ENCODE peak calls at places on chromosomes 6 and 20, in five cellular contexts. N is RWPE1; C is A549; Y is bronchial epithelial cell; K is effector CD4-positive, alpha-beta T cell. B is an unnamed sample.

GRCh38 chr6:167676000-167676665 is 150.6 kb upstream of the AFDN start:
- DNase-seq in C (peak; percentile 42), K (no peak), Y (no peak), N (no peak), B (no peak)

GRCh38 chr6:38876470-38876869 is 161.4 kb downstream of the DNAH8 start:
- DNase-seq in N (no peak), Y (no peak), C (no peak), K (peak; percentile 4), B (no peak)

GRCh38 chr20:953742-954141 is 37.6 kb upstream of the ANGPT4 start:
- DNase-seq in C (no peak), N (no peak), Y (peak; percentile 1), K (no peak), B (no peak)

GRCh38 chr6:938271-939046 is 245.5 kb upstream of the EXOC2 start:
- DNase-seq in Y (no peak), C (no peak), N (no peak), K (no peak), B (no peak)

GRCh38 chr6:115613488-115613887 is 447.2 kb downstream of the FRK start:
- DNase-seq in K (no peak), N (peak; percentile 32), Y (no peak), C (no peak), B (no peak)

GRCh38 chr6:106469882-106470281 is 109.4 kb downstream of the CRYBG1 start:
- DNase-seq in C (no peak), Y (no peak), N (no peak), K (no peak), B (no peak)

GRCh38 chr20:43188234-43188653 is 1.5 kb downstream of the PTPRT start:
- DNase-seq in N (no peak), K (no peak), Y (no peak), C (no peak), B (no peak)

GRCh38 chr20:25195962-25196700 is 619 bp downstream of the ENTPD6 start:
- DNase-seq in K (peak; percentile 29), Y (peak; percentile 49), C (peak; percentile 32), N (peak; percentile 35), B (peak; percentile 29)

GRCh38 chr6:36945301-36945700 is 9.2 kb upstream of the PI16 start:
- DNase-seq in C (no peak), N (no peak), Y (no peak), K (no peak), B (no peak)

GRCh38 chr6:138638626-138639025 is 134.9 kb upstream of the CCDC28A start:
- DNase-seq in Y (no peak), K (no peak), N (no peak), C (no peak), B (no peak)

GRCh38 chr6:10583509-10583908 is 62.4 kb downstream of the GCNT2 start:
- DNase-seq in C (no peak), K (no peak), N (no peak), Y (no peak), B (no peak)

GRCh38 chr20:38298768-38299288 is 5.1 kb upstream of the BPI start:
- DNase-seq in C (no peak), Y (peak; percentile 32), N (no peak), K (no peak), B (no peak)

B was measured in T-helper 1 cell.